ENCODE peak calls at places on chromosomes 12 and 14, in four cellular contexts. O, P, I and K are unnamed samples.

GRCh38 chr12:76310110-76310509 is 38.1 kb downstream of the BBS10 start:
- DNase-seq in O (no peak), P (no peak), I (no peak), K (peak)

GRCh38 chr14:21206753-21207684 is 51.2 kb upstream of the OR5AU1 start:
- DNase-seq in O (no peak), P (no peak), I (no peak), K (no peak)

GRCh38 chr14:54229136-54229535 is 167.7 kb upstream of the CDKN3 start:
- DNase-seq in O (no peak), P (no peak), I (no peak), K (no peak)

GRCh38 chr14:26401170-26401968 is 196.5 kb downstream of the NOVA1 start:
- DNase-seq in O (no peak), P (no peak), I (no peak), K (no peak)

GRCh38 chr12:14950982-14951746 is 10.2 kb downstream of the ARHGDIB start:
- DNase-seq in O (no peak), P (no peak), I (no peak), K (peak)

GRCh38 chr12:2057041-2057792 is 4.4 kb downstream of the CACNA1C start:
- DNase-seq in O (peak), P (peak), I (peak), K (peak)

GRCh38 chr12:23290627-23291330 is 658.7 kb downstream of the SOX5 start:
- DNase-seq in O (no peak), P (no peak), I (no peak), K (no peak)

GRCh38 chr12:69027411-69027811 is 94.4 kb upstream of the CPM start:
- DNase-seq in O (no peak), P (no peak), I (no peak), K (no peak)

GRCh38 chr14:75198291-75198933 is 22.0 kb upstream of the TMED10 start:
- DNase-seq in O (no peak), P (no peak), I (no peak), K (no peak)

GRCh38 chr14:63692309-63693020 is 35.4 kb downstream of the SGPP1 start:
- DNase-seq in O (no peak), P (no peak), I (no peak), K (no peak)

GRCh38 chr14:50139192-50139591 is 22.8 kb upstream of the VCPKMT start:
- DNase-seq in O (no peak), P (no peak), I (no peak), K (no peak)

GRCh38 chr12:14561677-14562076 is 6.0 kb downstream of the PLBD1 start:
- DNase-seq in O (no peak), P (no peak), I (no peak), K (no peak)

GRCh38 chr12:96985515-96986362 is 78.7 kb downstream of the NEDD1 start:
- DNase-seq in O (peak), P (no peak), I (no peak), K (no peak)

GRCh38 chr14:29444216-29444615 is 483.4 kb downstream of the PRKD1 start:
- DNase-seq in O (no peak), P (no peak), I (no peak), K (no peak)

GRCh38 chr14:88895116-88895515 is 70.7 kb downstream of the TTC8 start:
- DNase-seq in O (no peak), P (no peak), I (peak), K (peak)

GRCh38 chr12:81542621-81543020 is 216.5 kb downstream of the PPFIA2 start:
- DNase-seq in O (no peak), P (no peak), I (peak), K (no peak)